ENCODE peak calls at places on chromosomes 7 and 10, in five cellular contexts. U is PC-9; H is CD8-positive, alpha-beta T cell; C is lower leg skin; L is suprapubic skin. O is an unnamed sample.

GRCh38 chr10:122140941-122141623 is 130.0 kb upstream of the BTBD16 start:
- DNase-seq in L (peak), C (peak), H (no peak), U (peak), O (no peak)

GRCh38 chr10:79468841-79469585 is 23.6 kb upstream of the ZCCHC24 start:
- DNase-seq in C (peak), L (no peak), U (no peak), H (no peak), O (no peak)

GRCh38 chr10:21954132-21954531 is 49.4 kb downstream of the DNAJC1 start:
- DNase-seq in C (no peak), H (no peak), U (no peak), L (no peak), O (no peak)

GRCh38 chr7:12570529-12571461 is at the start of gene SCIN:
- DNase-seq in U (no peak), C (peak), L (no peak), H (no peak), O (no peak)

GRCh38 chr7:71198887-71199286 is 66.9 kb downstream of the GALNT17 start:
- DNase-seq in H (no peak), L (no peak), U (no peak), C (peak), O (no peak)

GRCh38 chr7:103797647-103798307 is 191.7 kb downstream of the RELN start:
- DNase-seq in L (no peak), U (no peak), C (no peak), H (no peak), O (no peak)

GRCh38 chr7:52233248-52233647 is 802.2 kb upstream of the POM121L12 start:
- DNase-seq in U (no peak), L (no peak), H (no peak), C (no peak), O (no peak)

GRCh38 chr7:16028651-16029050 is 342.2 kb upstream of the MEOX2 start:
- DNase-seq in L (no peak), C (no peak), U (no peak), H (no peak), O (no peak)

GRCh38 chr10:71621783-71622526 is 97.6 kb downstream of the C10orf105 start:
- DNase-seq in U (peak), C (no peak), H (no peak), L (no peak), O (no peak)

GRCh38 chr10:86223256-86223655 is 143.3 kb downstream of the GRID1 start:
- DNase-seq in U (no peak), L (no peak), C (no peak), H (no peak), O (no peak)

GRCh38 chr10:47178537-47179290 is 121.3 kb upstream of the GDF10 start:
- DNase-seq in L (no peak), U (no peak), H (no peak), C (peak), O (no peak)

GRCh38 chr10:61465807-61466425 is 12.7 kb upstream of the TMEM26 start:
- DNase-seq in U (no peak), C (no peak), L (no peak), H (no peak), O (no peak)

GRCh38 chr7:135260930-135261721 is 27.5 kb downstream of the STRA8 start:
- DNase-seq in U (no peak), C (no peak), L (no peak), H (no peak), O (no peak)

GRCh38 chr10:6062101-6062771 is at the start of gene IL2RA:
- DNase-seq in L (peak), C (peak), H (no peak), U (no peak), O (no peak)

GRCh38 chr7:5420108-5420840 is 3.4 kb downstream of the TNRC18 start:
- DNase-seq in H (no peak), L (no peak), U (no peak), C (peak), O (no peak)

GRCh38 chr7:36198854-36199266 is 45.8 kb downstream of the EEPD1 start:
- DNase-seq in C (no peak), H (no peak), U (no peak), L (no peak), O (no peak)

GRCh38 chr10:119630300-119630699 is 20.9 kb upstream of the BAG3 start:
- DNase-seq in C (no peak), H (no peak), U (no peak), L (no peak), O (no peak)

DNA sequence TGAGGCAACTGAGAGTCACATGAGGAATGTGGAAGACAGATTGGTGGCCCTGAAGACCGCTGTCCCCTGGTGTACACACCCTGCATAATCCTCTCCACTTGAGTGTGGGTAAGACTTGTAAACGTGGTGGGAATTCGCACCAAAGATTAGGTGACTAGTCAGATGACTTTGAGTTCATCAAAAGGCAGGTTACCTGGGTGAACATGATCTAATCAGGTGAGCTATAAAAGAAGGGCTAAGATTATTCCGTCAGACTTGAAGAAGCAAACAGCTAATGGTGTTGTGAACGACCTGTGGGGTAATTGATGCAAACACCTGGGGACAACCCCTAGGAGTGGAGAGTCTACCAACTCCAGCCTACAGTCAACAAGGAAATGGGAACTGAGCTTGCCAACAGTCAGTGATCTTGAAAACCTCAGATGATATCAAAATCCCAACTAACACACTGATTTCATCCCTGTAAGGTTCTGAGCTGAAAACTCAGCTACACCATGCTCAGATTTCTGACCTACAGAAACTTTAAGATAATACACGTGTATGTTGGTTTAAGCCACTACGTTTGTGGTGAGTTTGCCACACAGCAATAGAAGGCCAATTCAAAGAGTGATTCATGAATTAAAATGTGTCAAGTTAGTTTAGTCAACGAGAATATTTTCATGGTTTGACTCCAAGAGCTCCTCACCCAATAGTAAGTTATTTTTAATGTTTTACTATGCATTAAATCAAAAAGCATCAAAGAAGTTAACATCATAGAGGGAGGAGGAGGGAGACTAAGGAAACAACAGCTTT is 16.7 kb downstream of the PRTFDC1 start:
- DNase-seq in H (no peak), C (no peak), L (no peak), U (no peak), O (no peak)
- TF ChIP-seq CTCF in H (no peak), C (no peak), L (no peak), U (no peak), O (no peak)

DNA sequence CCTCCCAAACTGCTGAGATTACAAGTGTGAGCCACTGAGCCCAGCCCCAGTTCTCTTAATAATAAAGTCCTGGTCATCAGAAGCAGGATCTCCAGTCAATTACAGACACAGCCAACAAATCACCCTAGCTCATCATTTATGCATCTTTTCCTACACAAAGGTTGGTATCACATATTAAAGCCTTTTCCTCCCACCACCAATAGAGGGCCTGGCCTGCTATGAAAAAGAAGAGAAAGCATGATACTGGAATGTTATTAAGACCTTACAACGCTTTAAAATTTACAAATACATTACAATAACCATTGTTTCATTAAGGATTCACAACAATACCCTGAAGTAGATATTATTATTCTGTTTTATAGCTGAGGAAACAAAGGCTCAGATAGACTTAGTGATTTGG is 25.9 kb downstream of the VAX1 start:
- DNase-seq in U (no peak), C (no peak), H (no peak), L (no peak), O (no peak)
- TF ChIP-seq CTCF in U (peak), C (no peak), H (no peak), L (no peak), O (peak)

GRCh38 chr7:64640504-64640903 is 25.4 kb upstream of the ZNF107 start:
- DNase-seq in L (no peak), H (no peak), U (no peak), C (no peak), O (no peak)

GRCh38 chr7:64638822-64639221 is 27.1 kb upstream of the ZNF107 start:
- DNase-seq in C (no peak), L (no peak), U (no peak), H (no peak), O (no peak)

GRCh38 chr7:64642046-64642445 is 23.9 kb upstream of the ZNF107 start:
- DNase-seq in L (no peak), C (peak), H (no peak), U (no peak), O (no peak)

GRCh38 chr7:64637521-64638445 is 28.1 kb upstream of the ZNF107 start:
- DNase-seq in U (no peak), L (no peak), C (peak), H (no peak), O (no peak)

GRCh38 chr7:64639267-64640001 is 26.5 kb upstream of the ZNF107 start:
- DNase-seq in L (no peak), U (no peak), H (no peak), C (peak), O (no peak)
- TF ChIP-seq CTCF in L (peak), U (no peak), H (no peak), C (no peak), O (peak)

GRCh38 chr10:43351301-43351700 is 20.1 kb upstream of the FXYD4 start:
- DNase-seq in L (no peak), C (no peak), H (no peak), U (no peak), O (no peak)

GRCh38 chr10:43350139-43350538 is 21.3 kb upstream of the FXYD4 start:
- DNase-seq in C (no peak), H (no peak), U (peak), L (no peak), O (peak)

GRCh38 chr10:43347997-43348396 is 23.4 kb upstream of the FXYD4 start:
- DNase-seq in U (no peak), C (no peak), L (no peak), H (no peak), O (no peak)

GRCh38 chr10:43350686-43351085 is 20.8 kb upstream of the FXYD4 start:
- DNase-seq in U (no peak), C (no peak), H (no peak), L (no peak), O (no peak)

GRCh38 chr10:43348511-43349312 is 22.7 kb upstream of the FXYD4 start:
- DNase-seq in C (peak), U (peak), H (peak), L (peak), O (peak)
- TF ChIP-seq CTCF in C (peak), U (peak), H (peak), L (peak), O (peak)

GRCh38 chr7:96676901-96677300 is 32.7 kb downstream of the SEM1 start:
- DNase-seq in U (no peak), L (no peak), C (no peak), H (no peak), O (no peak)

GRCh38 chr7:96674565-96674964 is 35.1 kb downstream of the SEM1 start:
- DNase-seq in U (no peak), L (no peak), H (no peak), C (no peak), O (no peak)

GRCh38 chr7:96685353-96685752 is 24.3 kb downstream of the SEM1 start:
- DNase-seq in U (no peak), L (no peak), C (no peak), H (no peak), O (no peak)

GRCh38 chr7:96675548-96675947 is 34.1 kb downstream of the SEM1 start:
- DNase-seq in L (no peak), C (no peak), H (no peak), U (no peak), O (no peak)

DNA sequence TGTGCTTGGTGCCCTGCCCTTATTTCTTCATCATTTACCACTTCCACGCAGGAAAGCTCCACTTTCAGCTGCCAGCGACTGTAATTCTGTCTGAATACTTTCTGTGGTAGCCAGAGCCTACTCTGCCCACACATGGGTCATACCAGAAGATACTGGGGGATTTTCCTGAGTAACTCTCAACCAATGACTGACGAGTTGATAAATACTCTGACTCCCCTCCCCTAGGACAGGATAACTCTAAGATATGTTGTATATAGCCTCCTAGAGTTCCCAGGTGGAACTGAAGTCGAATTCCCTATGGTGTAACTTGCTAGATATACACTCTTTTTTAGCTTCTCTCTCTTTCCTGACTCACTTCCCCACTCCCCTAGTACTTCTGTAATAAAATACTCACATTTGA is 29.8 kb downstream of the SEM1 start:
- DNase-seq in L (no peak), H (no peak), U (no peak), C (no peak), O (no peak)
- TF ChIP-seq CTCF in L (no peak), H (no peak), U (no peak), C (no peak), O (no peak)

O was measured in LNCaP clone FGC.